ENCODE peak calls at places on chromosomes 1 and 21, in four cellular contexts. One of them, this sample, is unnamed.

GRCh38 chr1:219941179-219942118 is 13.1 kb upstream of the SLC30A10 start:
- DNase-seq in GM12878: no peak
- DNase-seq in A549: no peak
- DNase-seq in H1: no peak
- DNase-seq in this sample: no peak

GRCh38 chr1:211013346-211014240 is 120.4 kb downstream of the KCNH1 start:
- DNase-seq in A549: no peak
- DNase-seq in H1: no peak
- DNase-seq in GM12878: no peak
- DNase-seq in this sample: no peak

GRCh38 chr1:180577361-180577760 is 18.6 kb downstream of the OVAAL start:
- DNase-seq in GM12878: no peak
- DNase-seq in A549: no peak
- DNase-seq in H1: no peak
- DNase-seq in this sample: no peak

GRCh38 chr1:223664106-223664505 is 1.4 kb downstream of the CAPN8 start:
- DNase-seq in H1: no peak
- DNase-seq in GM12878: no peak
- DNase-seq in A549: no peak
- DNase-seq in this sample: no peak

GRCh38 chr1:96370752-96371151 is 350.8 kb upstream of the PTBP2 start:
- DNase-seq in GM12878: no peak
- DNase-seq in H1: no peak
- DNase-seq in A549: no peak
- DNase-seq in this sample: no peak

GRCh38 chr1:203325418-203326091 is 20.2 kb downstream of the BTG2 start:
- DNase-seq in A549: no peak
- DNase-seq in H1: no peak
- DNase-seq in GM12878: no peak
- DNase-seq in this sample: no peak

GRCh38 chr1:244349581-244350001 is 102.1 kb downstream of the ADSS2 start:
- DNase-seq in A549: no peak
- DNase-seq in GM12878: no peak
- DNase-seq in H1: no peak
- DNase-seq in this sample: no peak

GRCh38 chr1:26234644-26235384 is 814 bp downstream of the CEP85 start:
- DNase-seq in A549: peak
- DNase-seq in H1: no peak
- DNase-seq in GM12878: no peak
- DNase-seq in this sample: peak

GRCh38 chr1:86409416-86410021 is 13.4 kb upstream of the ODF2L start:
- DNase-seq in A549: no peak
- DNase-seq in H1: no peak
- DNase-seq in GM12878: no peak
- DNase-seq in this sample: peak

GRCh38 chr1:33153650-33154049 is 28.2 kb downstream of the TRIM62 start:
- DNase-seq in H1: no peak
- DNase-seq in GM12878: no peak
- DNase-seq in A549: no peak
- DNase-seq in this sample: no peak

GRCh38 chr1:243474906-243475305 is 219.1 kb downstream of the SDCCAG8 start:
- DNase-seq in GM12878: no peak
- DNase-seq in A549: no peak
- DNase-seq in H1: no peak
- DNase-seq in this sample: no peak

GRCh38 chr1:76868154-76868882 is 1.0 kb downstream of the ST6GALNAC5 start:
- DNase-seq in GM12878: no peak
- DNase-seq in A549: peak
- DNase-seq in H1: no peak
- DNase-seq in this sample: no peak

GRCh38 chr1:233085566-233085965 is 135.2 kb downstream of the NTPCR start:
- DNase-seq in A549: no peak
- DNase-seq in H1: no peak
- DNase-seq in GM12878: no peak
- DNase-seq in this sample: no peak

GRCh38 chr1:203867816-203868215 is 6.4 kb downstream of the SNRPE start:
- DNase-seq in A549: no peak
- DNase-seq in GM12878: no peak
- DNase-seq in H1: no peak
- DNase-seq in this sample: no peak

GRCh38 chr1:185917646-185918045 is 183.5 kb downstream of the HMCN1 start:
- DNase-seq in H1: no peak
- DNase-seq in A549: no peak
- DNase-seq in GM12878: no peak
- DNase-seq in this sample: no peak

GRCh38 chr1:172002725-172003345 is 161.5 kb downstream of the DNM3 start:
- DNase-seq in GM12878: peak
- DNase-seq in A549: peak
- DNase-seq in H1: no peak
- DNase-seq in this sample: peak

GRCh38 chr1:7684132-7684531 is 87.0 kb upstream of the VAMP3 start:
- DNase-seq in GM12878: no peak
- DNase-seq in H1: no peak
- DNase-seq in A549: no peak
- DNase-seq in this sample: no peak

GRCh38 chr1:34824817-34825454 is 32.1 kb downstream of the GJA4 start:
- DNase-seq in H1: no peak
- DNase-seq in GM12878: no peak
- DNase-seq in A549: no peak
- DNase-seq in this sample: no peak

GRCh38 chr21:15592271-15592860 is 137.4 kb upstream of the USP25 start:
- DNase-seq in A549: peak
- DNase-seq in GM12878: no peak
- DNase-seq in H1: no peak
- DNase-seq in this sample: peak

GRCh38 chr1:32619701-32620485 is 30.5 kb downstream of the ZBTB8OS start:
- DNase-seq in GM12878: peak
- DNase-seq in H1: no peak
- DNase-seq in A549: no peak
- DNase-seq in this sample: peak

GRCh38 chr1:209742409-209743144 is 13.3 kb upstream of the TRAF3IP3 start:
- DNase-seq in A549: no peak
- DNase-seq in H1: no peak
- DNase-seq in GM12878: no peak
- DNase-seq in this sample: no peak

GRCh38 chr1:19759740-19760089 is 40.0 kb downstream of the TMCO4 start:
- DNase-seq in GM12878: no peak
- DNase-seq in A549: no peak
- DNase-seq in H1: no peak
- DNase-seq in this sample: peak

GRCh38 chr1:16013908-16014258 is 4.0 kb downstream of the HSPB7 start:
- DNase-seq in GM12878: no peak
- DNase-seq in A549: no peak
- DNase-seq in H1: no peak
- DNase-seq in this sample: no peak

GRCh38 chr1:151994956-151995355 is 1.3 kb upstream of the S100A10 start:
- DNase-seq in GM12878: no peak
- DNase-seq in A549: peak
- DNase-seq in H1: no peak
- DNase-seq in this sample: no peak

GRCh38 chr1:153659175-153659534 is 652 bp downstream of the SNAPIN start:
- DNase-seq in GM12878: no peak
- DNase-seq in H1: no peak
- DNase-seq in A549: no peak
- DNase-seq in this sample: no peak

GRCh38 chr1:23548704-23549143 is 10.6 kb downstream of the ID3 start:
- DNase-seq in H1: no peak
- DNase-seq in GM12878: no peak
- DNase-seq in A549: no peak
- DNase-seq in this sample: no peak

GRCh38 chr1:8987881-8988617 is 38.2 kb downstream of the SLC2A7 start:
- DNase-seq in H1: no peak
- DNase-seq in GM12878: no peak
- DNase-seq in A549: peak
- DNase-seq in this sample: no peak

GRCh38 chr1:1788646-1789431 is 10.6 kb upstream of the NADK start:
- DNase-seq in A549: peak
- DNase-seq in GM12878: no peak
- DNase-seq in H1: no peak
- DNase-seq in this sample: peak

GRCh38 chr1:25875154-25875855 is at the start of gene PAQR7:
- DNase-seq in A549: peak
- DNase-seq in GM12878: no peak
- DNase-seq in H1: no peak
- DNase-seq in this sample: peak

GRCh38 chr1:145927073-145927886 is at the start of gene RBM8A:
- DNase-seq in A549: peak
- DNase-seq in GM12878: peak
- DNase-seq in H1: peak
- DNase-seq in this sample: peak

GRCh38 chr1:223482766-223483165 is 89.6 kb downstream of the CCDC185 start:
- DNase-seq in GM12878: no peak
- DNase-seq in A549: no peak
- DNase-seq in H1: no peak
- DNase-seq in this sample: no peak

GRCh38 chr1:87155648-87156047 is 173.0 kb upstream of the LMO4 start:
- DNase-seq in GM12878: no peak
- DNase-seq in A549: no peak
- DNase-seq in H1: no peak
- DNase-seq in this sample: no peak

GRCh38 chr1:200437556-200438203 is 27.8 kb upstream of the ZNF281 start:
- DNase-seq in A549: no peak
- DNase-seq in GM12878: no peak
- DNase-seq in H1: no peak
- DNase-seq in this sample: no peak

GRCh38 chr1:44672254-44672955 is 1.9 kb downstream of the TMEM53 start:
- DNase-seq in A549: no peak
- DNase-seq in GM12878: peak
- DNase-seq in H1: peak
- DNase-seq in this sample: no peak

GRCh38 chr1:162851341-162851740 is 9.6 kb downstream of the CCDC190 start:
- DNase-seq in H1: no peak
- DNase-seq in A549: no peak
- DNase-seq in GM12878: no peak
- DNase-seq in this sample: no peak

GRCh38 chr1:6012529-6013318 is 20.5 kb upstream of the NPHP4 start:
- DNase-seq in GM12878: no peak
- DNase-seq in H1: no peak
- DNase-seq in A549: no peak
- DNase-seq in this sample: no peak

GRCh38 chr1:47611992-47612391 is 174.1 kb downstream of the FOXD2 start:
- DNase-seq in H1: no peak
- DNase-seq in A549: no peak
- DNase-seq in GM12878: no peak
- DNase-seq in this sample: no peak

GRCh38 chr1:241229216-241229615 is 127.8 kb downstream of the RGS7 start:
- DNase-seq in H1: no peak
- DNase-seq in A549: no peak
- DNase-seq in GM12878: no peak
- DNase-seq in this sample: no peak
- TF ChIP-seq CEBPB in H1: no peak
- TF ChIP-seq CEBPB in A549: no peak
- TF ChIP-seq CEBPB in GM12878: no peak
- TF ChIP-seq CEBPB in this sample: no peak

GRCh38 chr21:27555996-27556395 is 589.1 kb upstream of the ADAMTS5 start:
- DNase-seq in GM12878: no peak
- DNase-seq in H1: no peak
- DNase-seq in A549: no peak
- DNase-seq in this sample: no peak

GRCh38 chr21:27562303-27562702 is 595.4 kb upstream of the ADAMTS5 start:
- DNase-seq in H1: no peak
- DNase-seq in GM12878: no peak
- DNase-seq in A549: no peak
- DNase-seq in this sample: no peak

GRCh38 chr21:27564684-27565280 is 597.9 kb upstream of the ADAMTS5 start:
- DNase-seq in A549: no peak
- DNase-seq in GM12878: no peak
- DNase-seq in H1: peak
- DNase-seq in this sample: no peak

GRCh38 chr21:27565418-27565817 is 598.5 kb upstream of the ADAMTS5 start:
- DNase-seq in A549: no peak
- DNase-seq in H1: no peak
- DNase-seq in GM12878: no peak
- DNase-seq in this sample: no peak

GRCh38 chr21:27561116-27561515 is 594.2 kb upstream of the ADAMTS5 start:
- DNase-seq in A549: no peak
- DNase-seq in H1: no peak
- DNase-seq in GM12878: no peak
- DNase-seq in this sample: no peak
- TF ChIP-seq CEBPB in A549: no peak
- TF ChIP-seq CEBPB in H1: peak
- TF ChIP-seq CEBPB in GM12878: no peak
- TF ChIP-seq CEBPB in this sample: no peak

GRCh38 chr1:12059722-12060464 is 3.2 kb upstream of the TNFRSF8 start:
- DNase-seq in H1: no peak
- DNase-seq in GM12878: no peak
- DNase-seq in A549: no peak
- DNase-seq in this sample: no peak
- TF ChIP-seq CEBPB in H1: no peak
- TF ChIP-seq CEBPB in GM12878: no peak
- TF ChIP-seq CEBPB in A549: no peak
- TF ChIP-seq CEBPB in this sample: no peak

GRCh38 chr1:11500881-11501280 is 21.9 kb downstream of the DISP3 start:
- DNase-seq in A549: no peak
- DNase-seq in GM12878: no peak
- DNase-seq in H1: no peak
- DNase-seq in this sample: no peak

GRCh38 chr1:11499825-11500331 is 20.9 kb downstream of the DISP3 start:
- DNase-seq in A549: no peak
- DNase-seq in H1: no peak
- DNase-seq in GM12878: no peak
- DNase-seq in this sample: no peak

GRCh38 chr1:11501906-11502485 is 23.0 kb downstream of the DISP3 start:
- DNase-seq in H1: no peak
- DNase-seq in GM12878: no peak
- DNase-seq in A549: no peak
- DNase-seq in this sample: no peak

GRCh38 chr1:11502516-11502915 is 23.6 kb downstream of the DISP3 start:
- DNase-seq in A549: no peak
- DNase-seq in GM12878: no peak
- DNase-seq in H1: no peak
- DNase-seq in this sample: no peak

GRCh38 chr1:11501491-11501897 is 22.5 kb downstream of the DISP3 start:
- DNase-seq in A549: no peak
- DNase-seq in H1: no peak
- DNase-seq in GM12878: no peak
- DNase-seq in this sample: no peak
- TF ChIP-seq CEBPB in A549: no peak
- TF ChIP-seq CEBPB in H1: no peak
- TF ChIP-seq CEBPB in GM12878: no peak
- TF ChIP-seq CEBPB in this sample: no peak

GRCh38 chr1:15001317-15001900 is 152.1 kb upstream of the TMEM51 start:
- DNase-seq in GM12878: no peak
- DNase-seq in A549: no peak
- DNase-seq in H1: no peak
- DNase-seq in this sample: no peak
- TF ChIP-seq CEBPB in GM12878: no peak
- TF ChIP-seq CEBPB in A549: no peak
- TF ChIP-seq CEBPB in H1: no peak
- TF ChIP-seq CEBPB in this sample: no peak